ENCODE peak calls at places on chromosomes 16 and 17, in eight cellular contexts. One of them, this sample, is unnamed. For H3K27me3, the result is how much of the 10 kb centered on the place peaks cover.

GRCh38 chr16:58414938-58415451 is 22.7 kb downstream of the GINS3 start:
- DNase-seq in GM23248: no peak
- DNase-seq in adipocyte: no peak
- DNase-seq in GM12878: no peak
- DNase-seq in mammary epithelial cell: no peak
- DNase-seq in fibroblast of lung: peak
- DNase-seq in neural progenitor cell: no peak
- DNase-seq in SK-N-SH: no peak
- DNase-seq in this sample: no peak

GRCh38 chr17:75041656-75042280 is 5.0 kb downstream of the ATP5PD start:
- DNase-seq in fibroblast of lung: no peak
- DNase-seq in GM12878: no peak
- DNase-seq in neural progenitor cell: no peak
- DNase-seq in GM23248: no peak
- DNase-seq in SK-N-SH: no peak
- DNase-seq in mammary epithelial cell: no peak
- DNase-seq in adipocyte: no peak
- DNase-seq in this sample: peak

GRCh38 chr16:10256855-10257641 is 74.8 kb upstream of the GRIN2A start:
- DNase-seq in SK-N-SH: peak
- DNase-seq in neural progenitor cell: peak
- DNase-seq in GM12878: peak
- DNase-seq in fibroblast of lung: peak
- DNase-seq in adipocyte: peak
- DNase-seq in GM23248: peak
- DNase-seq in mammary epithelial cell: peak
- DNase-seq in this sample: peak

GRCh38 chr16:31135535-31136286 is at the start of gene PRSS8:
- DNase-seq in adipocyte: no peak
- DNase-seq in fibroblast of lung: no peak
- DNase-seq in GM23248: no peak
- DNase-seq in SK-N-SH: no peak
- DNase-seq in neural progenitor cell: peak
- DNase-seq in GM12878: no peak
- DNase-seq in mammary epithelial cell: peak
- DNase-seq in this sample: peak

GRCh38 chr17:15502315-15503112 is 35.1 kb upstream of the CDRT4 start:
- DNase-seq in GM12878: no peak
- DNase-seq in SK-N-SH: peak
- DNase-seq in neural progenitor cell: peak
- DNase-seq in GM23248: peak
- DNase-seq in adipocyte: peak
- DNase-seq in fibroblast of lung: peak
- DNase-seq in mammary epithelial cell: peak
- DNase-seq in this sample: peak

GRCh38 chr16:3728424-3729160 is 11.3 kb upstream of the TRAP1 start:
- DNase-seq in GM12878: no peak
- DNase-seq in SK-N-SH: no peak
- DNase-seq in mammary epithelial cell: no peak
- DNase-seq in GM23248: no peak
- DNase-seq in neural progenitor cell: no peak
- DNase-seq in fibroblast of lung: no peak
- DNase-seq in adipocyte: no peak
- DNase-seq in this sample: no peak

GRCh38 chr16:57146735-57147134 is 39.1 kb downstream of the PSME3IP1 start:
- DNase-seq in fibroblast of lung: no peak
- DNase-seq in adipocyte: no peak
- DNase-seq in GM23248: peak
- DNase-seq in neural progenitor cell: peak
- DNase-seq in GM12878: no peak
- DNase-seq in SK-N-SH: peak
- DNase-seq in mammary epithelial cell: no peak
- DNase-seq in this sample: peak

GRCh38 chr16:30430428-30430970 is 669 bp upstream of the DCTPP1 start:
- DNase-seq in SK-N-SH: peak
- DNase-seq in GM23248: peak
- DNase-seq in adipocyte: no peak
- DNase-seq in fibroblast of lung: no peak
- DNase-seq in neural progenitor cell: no peak
- DNase-seq in GM12878: no peak
- DNase-seq in mammary epithelial cell: no peak
- DNase-seq in this sample: no peak

GRCh38 chr17:47694818-47695663 is 1.1 kb downstream of the TBKBP1 start:
- DNase-seq in GM12878: no peak
- DNase-seq in GM23248: peak
- DNase-seq in neural progenitor cell: peak
- DNase-seq in fibroblast of lung: peak
- DNase-seq in SK-N-SH: peak
- DNase-seq in mammary epithelial cell: no peak
- DNase-seq in adipocyte: peak
- DNase-seq in this sample: peak

GRCh38 chr17:17232303-17232621 is 4.7 kb downstream of the FLCN start:
- DNase-seq in SK-N-SH: no peak
- DNase-seq in neural progenitor cell: no peak
- DNase-seq in fibroblast of lung: no peak
- DNase-seq in GM23248: no peak
- DNase-seq in mammary epithelial cell: no peak
- DNase-seq in adipocyte: no peak
- DNase-seq in GM12878: no peak
- DNase-seq in this sample: no peak

GRCh38 chr16:68370221-68370920 is 59.6 kb downstream of the PRMT7 start:
- DNase-seq in mammary epithelial cell: no peak
- DNase-seq in neural progenitor cell: no peak
- DNase-seq in SK-N-SH: no peak
- DNase-seq in adipocyte: no peak
- DNase-seq in GM12878: no peak
- DNase-seq in fibroblast of lung: no peak
- DNase-seq in GM23248: no peak
- DNase-seq in this sample: no peak

GRCh38 chr17:50687200-50688066 is 20.3 kb downstream of the ANKRD40 start:
- DNase-seq in neural progenitor cell: peak
- DNase-seq in fibroblast of lung: peak
- DNase-seq in adipocyte: peak
- DNase-seq in SK-N-SH: peak
- DNase-seq in GM23248: peak
- DNase-seq in GM12878: no peak
- DNase-seq in mammary epithelial cell: no peak
- DNase-seq in this sample: peak

GRCh38 chr17:36937001-36937960 is at the start of gene LHX1:
- DNase-seq in fibroblast of lung: no peak
- DNase-seq in neural progenitor cell: peak
- DNase-seq in GM23248: no peak
- DNase-seq in SK-N-SH: peak
- DNase-seq in mammary epithelial cell: no peak
- DNase-seq in adipocyte: no peak
- DNase-seq in GM12878: no peak
- DNase-seq in this sample: peak

GRCh38 chr17:81090361-81091133 is 55.6 kb downstream of the BAIAP2 start:
- DNase-seq in neural progenitor cell: peak
- DNase-seq in GM12878: no peak
- DNase-seq in SK-N-SH: peak
- DNase-seq in GM23248: peak
- DNase-seq in mammary epithelial cell: no peak
- DNase-seq in fibroblast of lung: no peak
- DNase-seq in adipocyte: peak
- DNase-seq in this sample: peak

GRCh38 chr16:82660078-82660645 is 33.4 kb downstream of the CDH13 start:
- DNase-seq in SK-N-SH: no peak
- DNase-seq in fibroblast of lung: peak
- DNase-seq in adipocyte: peak
- DNase-seq in mammary epithelial cell: peak
- DNase-seq in GM23248: peak
- DNase-seq in neural progenitor cell: no peak
- DNase-seq in GM12878: no peak
- DNase-seq in this sample: no peak

GRCh38 chr16:24635900-24636610 is 93.4 kb upstream of the TNRC6A start:
- DNase-seq in SK-N-SH: peak
- DNase-seq in adipocyte: peak
- DNase-seq in GM23248: peak
- DNase-seq in mammary epithelial cell: peak
- DNase-seq in neural progenitor cell: no peak
- DNase-seq in GM12878: no peak
- DNase-seq in fibroblast of lung: peak
- DNase-seq in this sample: no peak

GRCh38 chr17:7552621-7553051 is 3.8 kb downstream of the TNFSF12 start:
- DNase-seq in GM12878: peak
- DNase-seq in fibroblast of lung: no peak
- DNase-seq in GM23248: no peak
- DNase-seq in neural progenitor cell: no peak
- DNase-seq in SK-N-SH: no peak
- DNase-seq in adipocyte: no peak
- DNase-seq in mammary epithelial cell: no peak
- DNase-seq in this sample: no peak

GRCh38 chr17:78132086-78132676 is 1.6 kb downstream of the TMC8 start:
- DNase-seq in SK-N-SH: no peak
- DNase-seq in mammary epithelial cell: no peak
- DNase-seq in neural progenitor cell: no peak
- DNase-seq in adipocyte: no peak
- DNase-seq in GM23248: no peak
- DNase-seq in fibroblast of lung: no peak
- DNase-seq in GM12878: no peak
- DNase-seq in this sample: peak

GRCh38 chr17:77356690-77357201 is 216.0 kb downstream of the SEC14L1 start:
- DNase-seq in GM23248: no peak
- DNase-seq in neural progenitor cell: no peak
- DNase-seq in GM12878: no peak
- DNase-seq in fibroblast of lung: no peak
- DNase-seq in SK-N-SH: no peak
- DNase-seq in mammary epithelial cell: no peak
- DNase-seq in adipocyte: no peak
- DNase-seq in this sample: no peak

GRCh38 chr17:1617620-1618174 is 10.9 kb downstream of the SLC43A2 start:
- DNase-seq in GM12878: no peak
- DNase-seq in fibroblast of lung: peak
- DNase-seq in adipocyte: peak
- DNase-seq in GM23248: peak
- DNase-seq in SK-N-SH: no peak
- DNase-seq in neural progenitor cell: no peak
- DNase-seq in mammary epithelial cell: no peak
- DNase-seq in this sample: no peak

GRCh38 chr17:46003907-46004748 is 5.1 kb downstream of the STH start:
- DNase-seq in mammary epithelial cell: no peak
- DNase-seq in GM23248: peak
- DNase-seq in GM12878: no peak
- DNase-seq in adipocyte: peak
- DNase-seq in neural progenitor cell: no peak
- DNase-seq in SK-N-SH: peak
- DNase-seq in fibroblast of lung: peak
- DNase-seq in this sample: no peak

GRCh38 chr17:79214940-79215604 is 140.4 kb downstream of the ENGASE start:
- DNase-seq in SK-N-SH: peak
- DNase-seq in fibroblast of lung: no peak
- DNase-seq in adipocyte: no peak
- DNase-seq in neural progenitor cell: no peak
- DNase-seq in GM23248: no peak
- DNase-seq in mammary epithelial cell: no peak
- DNase-seq in GM12878: no peak
- DNase-seq in this sample: peak

GRCh38 chr16:11066231-11066870 is 122.0 kb downstream of the CLEC16A start:
- DNase-seq in GM12878: no peak
- DNase-seq in neural progenitor cell: no peak
- DNase-seq in fibroblast of lung: no peak
- DNase-seq in GM23248: no peak
- DNase-seq in SK-N-SH: no peak
- DNase-seq in adipocyte: no peak
- DNase-seq in mammary epithelial cell: no peak
- DNase-seq in this sample: no peak

DNA sequence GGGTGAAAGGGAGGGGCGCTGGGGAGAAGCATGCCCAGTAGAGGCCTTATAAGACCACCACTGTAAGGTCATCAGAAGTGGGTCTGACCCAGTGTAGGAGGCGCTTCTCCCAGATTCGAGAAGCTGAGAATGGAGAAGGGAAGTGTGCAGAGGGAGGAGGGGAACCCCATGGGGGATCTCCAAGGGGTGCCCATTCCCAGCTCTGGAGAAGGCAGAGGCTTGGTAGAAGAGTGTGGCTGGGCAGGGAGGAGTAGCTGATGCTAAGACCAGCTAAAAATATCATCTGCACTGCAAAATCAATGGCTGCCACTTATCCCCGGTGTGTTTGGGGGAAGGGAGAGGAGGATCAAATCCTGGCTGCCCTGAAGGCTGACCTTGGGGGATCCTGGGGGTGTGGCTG is 7.2 kb downstream of the NGFR start:
- DNase-seq in GM12878: no peak
- DNase-seq in GM23248: no peak
- DNase-seq in mammary epithelial cell: no peak
- DNase-seq in SK-N-SH: no peak
- DNase-seq in adipocyte: no peak
- DNase-seq in fibroblast of lung: no peak
- DNase-seq in neural progenitor cell: no peak
- DNase-seq in this sample: no peak
- H3K27me3 ChIP-seq in GM12878: under half
- H3K27me3 ChIP-seq in GM23248: half or more
- H3K27me3 ChIP-seq in mammary epithelial cell: under half
- H3K27me3 ChIP-seq in SK-N-SH: half or more
- H3K27me3 ChIP-seq in adipocyte: half or more
- H3K27me3 ChIP-seq in fibroblast of lung: half or more
- H3K27me3 ChIP-seq in neural progenitor cell: under half
- H3K27me3 ChIP-seq in this sample: under half

DNA sequence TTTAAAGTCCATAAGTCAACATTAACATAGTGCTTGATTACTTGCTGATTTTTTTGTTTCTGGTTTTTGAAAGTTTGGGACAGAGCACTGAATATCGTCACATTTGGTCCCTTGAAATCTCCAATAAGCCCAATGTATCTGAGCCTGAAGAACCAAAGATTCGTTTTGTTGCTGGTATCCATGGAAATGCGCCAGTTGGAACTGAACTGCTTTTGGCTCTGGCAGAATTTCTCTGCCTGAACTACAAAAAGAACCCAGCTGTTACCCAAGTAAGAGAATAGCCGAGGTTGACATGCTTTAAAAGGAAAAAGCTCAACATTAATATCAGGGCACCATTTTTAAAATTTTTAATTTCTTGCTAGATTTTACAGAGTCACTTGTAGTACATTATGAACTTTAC is 27.7 kb upstream of the GOSR1 start:
- DNase-seq in GM23248: peak
- DNase-seq in fibroblast of lung: peak
- DNase-seq in SK-N-SH: no peak
- DNase-seq in adipocyte: no peak
- DNase-seq in mammary epithelial cell: no peak
- DNase-seq in GM12878: no peak
- DNase-seq in neural progenitor cell: no peak
- DNase-seq in this sample: no peak
- H3K9ac ChIP-seq in GM23248: no peak
- H3K9ac ChIP-seq in fibroblast of lung: no peak
- H3K9ac ChIP-seq in SK-N-SH: no peak
- H3K9ac ChIP-seq in adipocyte: no peak
- H3K9ac ChIP-seq in mammary epithelial cell: no peak
- H3K9ac ChIP-seq in GM12878: no peak
- H3K9ac ChIP-seq in neural progenitor cell: no peak
- H3K9ac ChIP-seq in this sample: no peak

GRCh38 chr17:44493339-44493738 is 9.9 kb downstream of the GPATCH8 start:
- DNase-seq in adipocyte: no peak
- DNase-seq in neural progenitor cell: no peak
- DNase-seq in GM23248: no peak
- DNase-seq in fibroblast of lung: no peak
- DNase-seq in GM12878: no peak
- DNase-seq in SK-N-SH: no peak
- DNase-seq in mammary epithelial cell: no peak
- DNase-seq in this sample: no peak
- H3K27me3 ChIP-seq in adipocyte: under half
- H3K27me3 ChIP-seq in neural progenitor cell: under half
- H3K27me3 ChIP-seq in GM23248: under half
- H3K27me3 ChIP-seq in fibroblast of lung: under half
- H3K27me3 ChIP-seq in GM12878: under half
- H3K27me3 ChIP-seq in SK-N-SH: under half
- H3K27me3 ChIP-seq in mammary epithelial cell: under half
- H3K27me3 ChIP-seq in this sample: under half

GRCh38 chr17:19554393-19554792 is 20.7 kb downstream of the SLC47A1 start:
- DNase-seq in SK-N-SH: no peak
- DNase-seq in fibroblast of lung: no peak
- DNase-seq in adipocyte: no peak
- DNase-seq in GM12878: no peak
- DNase-seq in mammary epithelial cell: no peak
- DNase-seq in neural progenitor cell: no peak
- DNase-seq in GM23248: no peak
- DNase-seq in this sample: no peak
- H3K9ac ChIP-seq in SK-N-SH: no peak
- H3K9ac ChIP-seq in fibroblast of lung: no peak
- H3K9ac ChIP-seq in adipocyte: peak
- H3K9ac ChIP-seq in GM12878: no peak
- H3K9ac ChIP-seq in mammary epithelial cell: no peak
- H3K9ac ChIP-seq in neural progenitor cell: no peak
- H3K9ac ChIP-seq in GM23248: no peak
- H3K9ac ChIP-seq in this sample: no peak